ENCODE peak calls at places on chromosomes 4 and X, in five cellular contexts. N, O, Q, S and G are unnamed samples.

GRCh38 chr4:162497564-162498167 is 333.9 kb upstream of the FSTL5 start:
- DNase-seq in O (peak; percentile 26), Q (peak; percentile 69), N (peak; percentile 43), S (peak; percentile 33), G (no peak)

GRCh38 chrX:70139736-70140135 is 6.5 kb downstream of the IGBP1 start:
- DNase-seq in O (no peak), N (no peak), S (no peak), Q (no peak), G (no peak)

GRCh38 chr4:22688236-22688635 is 4.5 kb upstream of the GBA3 start:
- DNase-seq in N (no peak), O (no peak), S (no peak), Q (peak; percentile 4), G (no peak)

GRCh38 chrX:66632986-66633385 is 5.9 kb downstream of the EDA2R start:
- DNase-seq in N (no peak), Q (peak; percentile 32), O (no peak), S (no peak), G (no peak)

GRCh38 chrX:9997524-9997923 is 30.4 kb downstream of the CLDN34 start:
- DNase-seq in S (peak; percentile 47), Q (no peak), O (no peak), N (no peak), G (no peak)

GRCh38 chrX:65516756-65517155 is 17.8 kb downstream of the LAS1L start:
- DNase-seq in N (no peak), O (no peak), Q (no peak), S (no peak), G (no peak)

GRCh38 chrX:111090458-111090857 is 5.5 kb upstream of the PAK3 start:
- DNase-seq in S (no peak), N (no peak), Q (no peak), O (no peak), G (no peak)

GRCh38 chr4:155964016-155964891 is 10.6 kb upstream of the CTSO start:
- DNase-seq in N (no peak), S (no peak), O (no peak), Q (peak; percentile 13), G (no peak)

GRCh38 chr4:174255790-174256189 is 27.7 kb downstream of the FBXO8 start:
- DNase-seq in Q (peak; percentile 94), N (no peak), O (no peak), S (no peak), G (no peak)

GRCh38 chr4:65645185-65645584 is 25.1 kb downstream of the EPHA5 start:
- DNase-seq in N (no peak), S (no peak), O (no peak), Q (peak; percentile 78), G (no peak)

GRCh38 chrX:41180194-41180902 is 95.1 kb downstream of the USP9X start:
- DNase-seq in N (peak; percentile 68), O (peak; percentile 42), Q (peak; percentile 81), S (peak; percentile 45), G (no peak)

GRCh38 chrX:24169211-24169610 is 19.7 kb downstream of the ZFX start:
- DNase-seq in S (peak; percentile 31), O (no peak), N (no peak), Q (no peak), G (no peak)

DNA sequence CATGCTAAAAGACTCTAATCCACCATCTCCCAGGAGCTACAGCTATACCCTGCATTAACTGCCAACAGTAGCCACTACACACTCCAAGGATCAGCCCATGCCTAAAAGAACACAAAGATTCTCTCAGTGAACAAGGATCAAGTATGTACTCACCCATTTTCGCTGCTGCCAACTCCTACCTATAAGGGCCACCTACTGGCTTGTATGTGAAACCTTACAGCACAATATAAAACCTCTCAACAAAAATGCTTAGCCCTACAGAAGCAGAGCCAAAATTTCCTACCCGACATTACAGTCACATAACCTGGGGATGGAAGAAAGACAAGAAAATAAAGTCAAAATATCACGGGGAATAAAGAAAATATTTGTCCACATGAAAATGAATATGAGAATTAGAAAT is 562.8 kb upstream of the POU3F4 start:
- DNase-seq in N (no peak), O (no peak), Q (peak; percentile 0), S (no peak), G (no peak)
- TF ChIP-seq CTCF in N (no peak), O (no peak), Q (no peak), S (no peak), G (no peak)

GRCh38 chr4:54940996-54941395 is 184.4 kb downstream of the KDR start:
- DNase-seq in N (no peak), Q (no peak), O (no peak), S (no peak), G (no peak)

GRCh38 chr4:54941994-54942552 is 183.3 kb downstream of the KDR start:
- DNase-seq in N (peak; percentile 33), O (no peak), Q (peak; percentile 11), S (no peak), G (no peak)

GRCh38 chr4:54942735-54943134 is 182.7 kb downstream of the KDR start:
- DNase-seq in Q (peak; percentile 11), N (no peak), S (no peak), O (no peak), G (no peak)

DNA sequence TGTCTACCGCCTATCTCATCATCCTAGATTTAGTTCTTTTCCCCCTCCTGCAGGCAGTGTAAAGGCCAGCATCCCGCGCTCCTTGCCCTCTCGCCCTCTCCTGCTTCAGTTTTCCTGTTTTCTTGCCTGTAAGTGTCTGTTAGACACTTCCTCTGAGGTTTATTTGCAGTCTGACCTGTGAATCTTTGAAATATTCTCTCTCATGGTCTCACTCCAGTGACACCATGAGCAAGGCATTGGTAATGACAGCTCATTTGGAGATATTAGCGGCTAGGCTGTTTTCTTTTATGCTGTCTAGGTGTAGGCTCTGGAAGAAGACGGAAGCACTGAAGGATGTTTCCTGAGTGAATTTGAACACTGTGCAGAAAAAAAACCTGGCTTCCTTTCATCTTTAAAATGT is 179.6 kb downstream of the KDR start:
- DNase-seq in S (no peak), N (no peak), O (no peak), Q (peak; percentile 51), G (no peak)
- TF ChIP-seq CTCF in S (no peak), N (no peak), O (no peak), Q (peak; percentile 43), G (no peak)

DNA sequence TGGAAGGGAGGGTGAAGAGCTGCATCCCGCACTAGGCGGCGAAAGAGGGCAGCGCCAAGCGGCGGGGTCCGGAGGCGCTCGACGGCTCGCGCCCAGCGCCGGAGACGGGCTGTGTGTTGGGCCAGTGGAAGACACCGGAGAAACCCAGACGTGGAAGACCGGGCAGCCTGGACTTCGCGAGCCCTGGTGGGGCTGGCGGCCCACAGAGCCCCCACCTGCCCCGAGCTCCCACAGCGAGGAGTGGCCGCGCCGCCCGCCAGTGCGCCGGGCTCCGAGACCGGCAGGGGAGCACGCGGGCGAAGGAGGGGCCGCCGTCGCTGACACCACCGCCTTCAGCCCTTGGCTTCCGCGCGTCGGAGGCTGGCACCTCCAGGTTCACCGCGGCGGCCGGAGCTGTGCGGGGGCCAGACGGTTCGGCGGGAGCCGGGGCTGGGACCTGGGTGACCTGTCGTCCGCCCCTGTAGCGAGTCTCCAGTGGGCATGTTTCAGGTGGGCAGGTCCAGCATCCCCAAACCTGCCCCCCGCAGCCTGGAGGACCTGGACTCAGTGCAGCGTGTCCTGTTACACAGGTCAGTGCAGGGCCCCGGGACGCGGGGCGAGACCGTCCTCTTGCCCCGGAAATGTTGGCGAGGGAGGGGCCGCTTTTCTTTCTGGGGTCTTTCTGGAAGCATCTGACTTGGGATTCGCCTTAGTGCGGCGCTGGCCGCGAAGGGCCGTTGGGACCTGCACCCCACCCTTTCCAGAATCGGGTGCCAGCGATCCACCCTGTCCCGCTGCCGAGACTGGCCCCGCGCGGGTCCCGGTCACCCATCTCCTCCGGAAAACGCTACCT is 9.6 kb upstream of the INTU start:
- DNase-seq in O (peak; percentile 29), N (peak; percentile 87), S (no peak), Q (peak; percentile 47), G (peak; percentile 75)
- TF ChIP-seq CTCF in O (peak; percentile 20), N (peak; percentile 53), S (no peak), Q (peak; percentile 39), G (peak; percentile 64)

GRCh38 chr4:165927815-165928214 is 54.8 kb downstream of the TLL1 start:
- DNase-seq in N (no peak), O (no peak), Q (no peak), S (no peak), G (no peak)
- TF ChIP-seq CTCF in N (no peak), O (no peak), Q (no peak), S (no peak), G (no peak)

GRCh38 chr4:15681372-15682339 is at the start of gene FAM200B:
- DNase-seq in Q (peak; percentile 99), N (peak; percentile 99), S (peak; percentile 99), O (peak; percentile 99), G (peak; percentile 100)
- TF ChIP-seq CTCF in Q (peak; percentile 30), N (peak; percentile 27), S (no peak), O (peak; percentile 54), G (peak; percentile 47)

DNA sequence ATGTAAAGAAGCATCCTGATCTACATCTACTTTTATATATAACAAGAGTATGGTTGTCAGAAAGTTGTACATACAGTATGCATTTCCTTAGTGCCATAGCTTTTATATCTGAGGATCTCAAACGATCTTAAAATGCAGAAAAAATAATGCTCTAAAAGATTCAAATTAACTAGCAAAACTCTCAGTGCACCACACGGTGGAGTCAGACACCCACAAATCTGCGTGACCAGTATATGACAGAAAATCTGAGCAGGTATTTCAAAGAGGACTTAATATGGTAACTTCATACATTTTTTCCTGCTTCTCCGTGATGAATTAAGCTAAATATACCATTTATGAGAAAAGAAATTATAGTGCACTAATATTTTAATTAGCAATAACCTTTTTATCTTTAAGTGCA is 803.0 kb downstream of the DMD start:
- DNase-seq in S (no peak), O (no peak), Q (peak; percentile 13), N (no peak), G (no peak)
- TF ChIP-seq CTCF in S (peak; percentile 21), O (no peak), Q (peak; percentile 12), N (peak; percentile 37), G (peak; percentile 61)

GRCh38 chrX:108001218-108001814 is 19.1 kb upstream of the TEX13B start:
- DNase-seq in N (peak; percentile 50), S (no peak), Q (peak; percentile 77), O (peak; percentile 7), G (no peak)
- TF ChIP-seq CTCF in N (peak; percentile 57), S (peak; percentile 54), Q (peak; percentile 72), O (peak; percentile 38), G (peak; percentile 66)